ENCODE peak calls at places on chromosome 3, in seven cellular contexts. C is lower leg skin, D is HCT116, Z is uterus, A is GM12892, I is heart left ventricle, X is gastrocnemius medialis. L is an unnamed sample.

GRCh38 chr3:130379274-130379673 is 33.8 kb downstream of the COL6A5 start:
- DNase-seq in Z (no peak), X (no peak), A (no peak), C (no peak), I (no peak), D (no peak), L (no peak)

GRCh38 chr3:178295257-178295912 is 240.9 kb upstream of the KCNMB2 start:
- DNase-seq in I (no peak), C (no peak), A (no peak), Z (peak), D (no peak), X (peak), L (no peak)

GRCh38 chr3:30700702-30701321 is 94.4 kb downstream of the TGFBR2 start:
- DNase-seq in I (no peak), D (no peak), Z (no peak), C (no peak), A (no peak), X (no peak), L (no peak)

GRCh38 chr3:41000471-41000870 is 198.8 kb upstream of the CTNNB1 start:
- DNase-seq in X (peak), A (no peak), C (no peak), Z (no peak), I (no peak), D (no peak), L (no peak)

GRCh38 chr3:51997172-51997571 is 1.5 kb upstream of the RPL29 start:
- DNase-seq in C (no peak), Z (no peak), X (no peak), D (no peak), A (no peak), I (no peak), L (no peak)

GRCh38 chr3:57951106-57951882 is 56.9 kb upstream of the FLNB start:
- DNase-seq in I (peak), C (peak), D (peak), X (peak), Z (peak), A (no peak), L (peak)

GRCh38 chr3:175431396-175431795 is 572.3 kb downstream of the NAALADL2 start:
- DNase-seq in D (no peak), X (no peak), Z (no peak), I (no peak), C (no peak), A (no peak), L (no peak)

GRCh38 chr3:27675287-27675686 is 46.8 kb downstream of the EOMES start:
- DNase-seq in A (no peak), X (no peak), C (no peak), Z (no peak), I (no peak), D (no peak), L (no peak)

GRCh38 chr3:14162178-14162577 is 16.2 kb downstream of the XPC start:
- DNase-seq in D (no peak), X (no peak), A (no peak), C (no peak), Z (no peak), I (no peak), L (no peak)

GRCh38 chr3:126270145-126270811 is 86.9 kb downstream of the KLF15 start:
- DNase-seq in I (peak), A (no peak), X (peak), D (no peak), Z (peak), C (peak), L (no peak)

GRCh38 chr3:11271986-11272904 is at the start of gene ATG7:
- DNase-seq in Z (peak), A (peak), D (peak), X (peak), C (peak), I (peak), L (peak)

GRCh38 chr3:23481660-23482278 is 278.6 kb downstream of the UBE2E2 start:
- DNase-seq in I (no peak), X (no peak), A (no peak), C (no peak), D (no peak), Z (no peak), L (no peak)

GRCh38 chr3:69999191-70000027 is at the start of gene SAMMSON:
- DNase-seq in X (no peak), D (no peak), I (peak), A (no peak), Z (peak), C (no peak), L (no peak)

GRCh38 chr3:139715736-139716135 is 38.0 kb upstream of the NMNAT3 start:
- DNase-seq in C (no peak), A (no peak), X (no peak), D (no peak), Z (no peak), I (no peak), L (no peak)

GRCh38 chr3:9201278-9201677 is 48.2 kb downstream of the SRGAP3 start:
- DNase-seq in C (peak), D (no peak), X (no peak), A (no peak), I (no peak), Z (no peak), L (no peak)

GRCh38 chr3:150404023-150404422 is 4.1 kb upstream of the TSC22D2 start:
- DNase-seq in Z (no peak), I (no peak), C (no peak), X (no peak), D (no peak), A (no peak), L (no peak)

GRCh38 chr3:8529197-8529637 is 27.6 kb downstream of the LMCD1 start:
- DNase-seq in D (no peak), A (no peak), C (no peak), I (no peak), X (no peak), Z (peak), L (no peak)

GRCh38 chr3:127394984-127395662 is 107.3 kb upstream of the PRR20G start:
- DNase-seq in I (no peak), D (no peak), A (no peak), X (no peak), Z (no peak), C (peak), L (no peak)

GRCh38 chr3:167084566-167084965 is 295.5 kb downstream of the ZBBX start:
- DNase-seq in I (no peak), C (no peak), D (no peak), X (no peak), A (no peak), Z (no peak), L (no peak)

GRCh38 chr3:186929676-186930075 is 650 bp upstream of the ST6GAL1 start:
- DNase-seq in X (no peak), D (no peak), I (no peak), Z (no peak), A (no peak), C (no peak), L (no peak)

GRCh38 chr3:186929186-186929585 is 1.1 kb upstream of the ST6GAL1 start:
- DNase-seq in X (no peak), I (no peak), A (no peak), C (no peak), D (no peak), Z (no peak), L (no peak)

GRCh38 chr3:186931487-186932280 is 1.4 kb downstream of the ST6GAL1 start:
- DNase-seq in Z (peak), A (no peak), C (peak), D (no peak), I (peak), X (peak), L (peak)

GRCh38 chr3:186930639-186931486 is 537 bp downstream of the ST6GAL1 start:
- DNase-seq in A (no peak), C (peak), X (peak), Z (peak), D (peak), I (peak), L (peak)

DNA sequence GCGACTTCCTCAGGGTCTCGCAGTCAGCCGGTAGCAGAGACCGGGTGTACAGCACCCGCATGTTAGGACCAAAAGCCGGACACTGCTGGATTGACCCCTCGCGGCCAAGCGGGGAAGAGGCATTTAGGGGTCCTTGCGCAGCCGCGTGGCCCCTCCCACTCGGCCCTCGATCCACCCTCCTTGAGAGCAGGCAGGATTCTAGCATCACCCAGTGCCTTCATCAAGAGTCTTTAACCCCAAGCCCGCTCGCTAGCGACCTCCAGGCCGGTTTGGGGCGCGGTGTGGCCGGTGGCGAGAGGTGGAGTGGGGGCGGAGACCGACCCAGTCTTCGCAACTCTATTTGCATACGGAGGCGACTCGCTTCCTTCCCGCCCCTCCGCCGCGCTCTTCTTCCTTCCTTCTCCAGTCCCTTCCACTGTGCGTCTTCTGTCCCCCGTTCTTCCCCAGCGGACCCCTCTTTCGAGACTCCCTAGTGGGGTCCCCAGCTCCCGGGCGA is at the start of gene ST6GAL1:
- DNase-seq in C (peak), Z (peak), D (peak), I (peak), X (peak), A (peak), L (peak)
- TF ChIP-seq POLR2A in C (no peak), Z (peak), D (peak), I (no peak), X (peak), A (peak), L (no peak)

GRCh38 chr3:195095035-195095703 is 175.8 kb downstream of the XXYLT1 start:
- DNase-seq in C (no peak), Z (no peak), I (peak), D (no peak), A (no peak), X (no peak), L (no peak)
- TF ChIP-seq POLR2A in C (no peak), Z (no peak), I (no peak), D (no peak), A (peak), X (no peak), L (no peak)

DNA sequence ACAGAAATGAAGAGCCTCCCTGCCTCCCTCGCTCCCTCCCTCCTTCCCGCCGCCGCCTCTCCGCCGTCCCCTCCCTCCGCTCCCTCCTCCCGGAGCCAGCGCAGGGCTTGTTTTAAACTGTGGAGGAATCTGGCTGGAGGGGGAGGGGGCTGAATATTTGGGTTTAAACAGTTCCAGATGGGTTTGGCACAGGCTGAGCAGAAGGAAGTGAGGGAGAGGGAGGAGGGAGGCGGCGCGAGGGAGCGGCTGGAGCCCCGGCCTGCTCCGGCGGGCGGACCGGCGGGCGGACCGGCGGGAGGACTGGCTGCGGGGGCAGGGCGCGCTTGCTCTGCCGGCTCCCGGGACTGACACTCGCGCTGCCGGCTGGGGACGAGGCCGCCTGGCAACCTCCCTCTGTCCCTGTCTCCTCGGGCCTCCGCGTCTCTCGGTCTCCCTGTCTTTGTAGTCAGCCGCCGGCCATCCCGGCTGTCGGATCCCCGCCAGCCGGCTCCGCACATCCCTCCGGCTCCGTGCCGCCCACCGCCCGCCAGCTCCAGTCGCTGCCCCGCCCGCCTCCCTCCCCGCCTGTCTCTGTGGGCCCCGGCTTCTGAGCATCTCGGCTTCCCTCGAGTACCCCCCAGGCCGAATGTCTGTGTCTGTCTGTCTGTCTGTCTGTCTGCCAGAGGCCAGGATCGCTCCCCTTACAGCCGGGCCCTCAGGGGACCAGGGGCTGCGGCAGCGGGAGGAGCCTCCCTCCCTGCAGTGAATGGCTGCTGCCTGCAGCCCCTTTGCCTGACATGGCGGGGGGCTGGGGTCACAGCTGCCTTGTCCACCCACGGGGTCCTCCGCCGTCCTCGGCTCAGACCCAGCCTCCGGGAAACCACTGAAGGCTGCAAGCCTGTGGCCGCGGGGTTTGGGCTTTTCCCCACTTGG is 7.6 kb downstream of the EPHB3 start:
- DNase-seq in Z (peak), X (peak), D (no peak), I (peak), A (no peak), C (peak), L (no peak)
- TF ChIP-seq POLR2A in Z (peak), X (no peak), D (no peak), I (no peak), A (no peak), C (no peak), L (no peak)

DNA sequence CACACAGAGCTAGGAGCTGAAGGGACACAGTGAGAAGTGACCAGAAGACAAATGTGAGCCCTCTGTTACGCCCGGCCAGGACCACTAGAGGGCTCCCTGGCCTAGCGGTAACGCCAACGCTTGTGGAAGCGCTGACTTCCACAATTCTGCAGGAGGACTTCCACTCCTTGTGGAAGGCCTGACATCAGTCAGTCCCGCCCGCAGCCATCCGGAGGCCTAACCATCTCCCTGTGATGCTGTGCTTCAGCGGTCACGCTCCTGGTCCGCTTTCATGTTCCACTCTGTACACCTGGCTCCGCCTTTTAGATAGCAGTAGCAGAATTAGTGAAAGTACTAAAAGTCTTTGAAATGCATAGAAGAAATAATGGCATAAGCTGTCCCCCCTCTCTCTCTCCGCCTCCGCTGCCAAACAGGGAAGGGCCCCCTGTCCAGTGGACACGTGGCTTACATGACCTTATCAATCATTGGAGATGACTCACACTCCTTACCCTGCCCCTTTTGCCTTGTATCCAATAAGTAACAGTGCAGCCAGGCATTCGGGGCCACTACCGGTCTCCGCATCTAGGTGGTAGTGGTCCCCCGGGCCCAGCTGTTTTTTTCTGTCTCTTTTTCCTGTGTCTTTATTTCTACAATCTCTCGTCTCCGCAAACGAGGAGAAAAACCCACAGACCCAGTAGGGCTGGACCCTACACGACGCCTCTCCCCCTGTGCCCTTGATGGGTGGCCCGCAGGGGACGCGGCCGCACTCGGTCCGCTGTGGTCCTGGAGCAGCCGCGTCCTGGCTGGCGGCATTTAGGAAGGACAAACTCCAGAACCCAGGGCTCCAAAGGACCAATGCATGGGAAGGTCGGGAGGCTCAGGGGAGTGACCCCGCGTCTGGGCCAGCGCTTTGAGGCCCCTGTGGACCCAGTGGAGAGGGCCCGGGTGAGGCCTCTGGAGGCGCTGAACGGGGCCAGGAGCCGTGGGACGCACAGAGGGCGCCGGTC is 27.0 kb upstream of the RPL32 start:
- DNase-seq in I (peak), X (peak), C (peak), D (peak), A (peak), Z (peak), L (peak)
- TF ChIP-seq POLR2A in I (no peak), X (no peak), C (no peak), D (no peak), A (no peak), Z (no peak), L (peak)

GRCh38 chr3:106339551-106339950 is 470.7 kb upstream of the CBLB start:
- DNase-seq in A (no peak), D (no peak), C (no peak), I (no peak), X (no peak), Z (no peak), L (no peak)

GRCh38 chr3:106338582-106339219 is 469.9 kb upstream of the CBLB start:
- DNase-seq in I (no peak), X (no peak), Z (no peak), C (no peak), A (no peak), D (no peak), L (no peak)

GRCh38 chr3:106342386-106342785 is 473.6 kb upstream of the CBLB start:
- DNase-seq in I (no peak), A (no peak), C (no peak), D (no peak), X (peak), Z (no peak), L (no peak)

GRCh38 chr3:106343841-106344240 is 475.0 kb upstream of the CBLB start:
- DNase-seq in I (no peak), X (no peak), Z (no peak), A (no peak), D (no peak), C (no peak), L (no peak)

GRCh38 chr3:106341090-106341489 is 472.3 kb upstream of the CBLB start:
- DNase-seq in I (no peak), D (no peak), Z (no peak), X (peak), A (no peak), C (no peak), L (no peak)
- TF ChIP-seq POLR2A in I (no peak), D (no peak), Z (no peak), X (peak), A (no peak), C (no peak), L (no peak)